ENCODE peak calls at places on chromosome 6, in five cellular contexts. One of them, this sample, is unnamed.

GRCh38 chr6:25660512-25660911 is 8.5 kb downstream of the SCGN start:
- DNase-seq in nephron progenitor cell: no peak
- DNase-seq in head of caudate nucleus: no peak
- DNase-seq in T1000: no peak
- DNase-seq in stimulated activated CD4-positive, alpha-beta T cell treated with anti-CD3 and anti-CD28 coated beads, Interleukin-4, amount 100 ng/mL, for 4 hours: peak
- DNase-seq in this sample: peak

GRCh38 chr6:3678946-3679345 is 72.6 kb downstream of the PXDC1 start:
- DNase-seq in T1000: no peak
- DNase-seq in stimulated activated CD4-positive, alpha-beta T cell treated with anti-CD3 and anti-CD28 coated beads, Interleukin-4, amount 100 ng/mL, for 4 hours: no peak
- DNase-seq in head of caudate nucleus: no peak
- DNase-seq in nephron progenitor cell: no peak
- DNase-seq in this sample: no peak

GRCh38 chr6:119179842-119180241 is 101.4 kb upstream of the FAM184A start:
- DNase-seq in T1000: no peak
- DNase-seq in nephron progenitor cell: no peak
- DNase-seq in head of caudate nucleus: no peak
- DNase-seq in stimulated activated CD4-positive, alpha-beta T cell treated with anti-CD3 and anti-CD28 coated beads, Interleukin-4, amount 100 ng/mL, for 4 hours: no peak
- DNase-seq in this sample: no peak

GRCh38 chr6:85469276-85470022 is 19.6 kb downstream of the NT5E start:
- DNase-seq in stimulated activated CD4-positive, alpha-beta T cell treated with anti-CD3 and anti-CD28 coated beads, Interleukin-4, amount 100 ng/mL, for 4 hours: no peak
- DNase-seq in T1000: no peak
- DNase-seq in nephron progenitor cell: no peak
- DNase-seq in head of caudate nucleus: no peak
- DNase-seq in this sample: no peak

GRCh38 chr6:163585932-163586437 is 171.5 kb downstream of the QKI start:
- DNase-seq in nephron progenitor cell: no peak
- DNase-seq in head of caudate nucleus: no peak
- DNase-seq in T1000: peak
- DNase-seq in stimulated activated CD4-positive, alpha-beta T cell treated with anti-CD3 and anti-CD28 coated beads, Interleukin-4, amount 100 ng/mL, for 4 hours: no peak
- DNase-seq in this sample: peak

GRCh38 chr6:25457519-25457918 is 178.3 kb downstream of the CARMIL1 start:
- DNase-seq in head of caudate nucleus: no peak
- DNase-seq in T1000: no peak
- DNase-seq in nephron progenitor cell: no peak
- DNase-seq in stimulated activated CD4-positive, alpha-beta T cell treated with anti-CD3 and anti-CD28 coated beads, Interleukin-4, amount 100 ng/mL, for 4 hours: no peak
- DNase-seq in this sample: no peak

GRCh38 chr6:37077459-37078296 is 72.2 kb downstream of the FGD2 start:
- DNase-seq in stimulated activated CD4-positive, alpha-beta T cell treated with anti-CD3 and anti-CD28 coated beads, Interleukin-4, amount 100 ng/mL, for 4 hours: no peak
- DNase-seq in head of caudate nucleus: no peak
- DNase-seq in nephron progenitor cell: peak
- DNase-seq in T1000: no peak
- DNase-seq in this sample: peak

GRCh38 chr6:107064579-107065065 is 36.6 kb downstream of the MTRES1 start:
- DNase-seq in head of caudate nucleus: no peak
- DNase-seq in stimulated activated CD4-positive, alpha-beta T cell treated with anti-CD3 and anti-CD28 coated beads, Interleukin-4, amount 100 ng/mL, for 4 hours: no peak
- DNase-seq in T1000: no peak
- DNase-seq in nephron progenitor cell: no peak
- DNase-seq in this sample: peak

GRCh38 chr6:139429559-139430150 is 55.2 kb upstream of the CITED2 start:
- DNase-seq in nephron progenitor cell: no peak
- DNase-seq in T1000: no peak
- DNase-seq in head of caudate nucleus: no peak
- DNase-seq in stimulated activated CD4-positive, alpha-beta T cell treated with anti-CD3 and anti-CD28 coated beads, Interleukin-4, amount 100 ng/mL, for 4 hours: no peak
- DNase-seq in this sample: no peak

GRCh38 chr6:7421066-7421465 is 31.5 kb downstream of the RIOK1 start:
- DNase-seq in head of caudate nucleus: no peak
- DNase-seq in nephron progenitor cell: no peak
- DNase-seq in T1000: no peak
- DNase-seq in stimulated activated CD4-positive, alpha-beta T cell treated with anti-CD3 and anti-CD28 coated beads, Interleukin-4, amount 100 ng/mL, for 4 hours: no peak
- DNase-seq in this sample: no peak

GRCh38 chr6:109117346-109118035 is 22.2 kb downstream of the CEP57L1 start:
- DNase-seq in head of caudate nucleus: no peak
- DNase-seq in T1000: no peak
- DNase-seq in nephron progenitor cell: no peak
- DNase-seq in stimulated activated CD4-positive, alpha-beta T cell treated with anti-CD3 and anti-CD28 coated beads, Interleukin-4, amount 100 ng/mL, for 4 hours: no peak
- DNase-seq in this sample: no peak

GRCh38 chr6:4664117-4664626 is 112.0 kb upstream of the CDYL start:
- DNase-seq in stimulated activated CD4-positive, alpha-beta T cell treated with anti-CD3 and anti-CD28 coated beads, Interleukin-4, amount 100 ng/mL, for 4 hours: no peak
- DNase-seq in T1000: no peak
- DNase-seq in nephron progenitor cell: no peak
- DNase-seq in head of caudate nucleus: peak
- DNase-seq in this sample: peak

GRCh38 chr6:28880894-28881780 is 42.6 kb downstream of the TRIM27 start:
- DNase-seq in head of caudate nucleus: peak
- DNase-seq in stimulated activated CD4-positive, alpha-beta T cell treated with anti-CD3 and anti-CD28 coated beads, Interleukin-4, amount 100 ng/mL, for 4 hours: peak
- DNase-seq in T1000: peak
- DNase-seq in nephron progenitor cell: peak
- DNase-seq in this sample: peak

GRCh38 chr6:126701799-126702198 is 361.9 kb downstream of the CENPW start:
- DNase-seq in T1000: no peak
- DNase-seq in stimulated activated CD4-positive, alpha-beta T cell treated with anti-CD3 and anti-CD28 coated beads, Interleukin-4, amount 100 ng/mL, for 4 hours: no peak
- DNase-seq in head of caudate nucleus: no peak
- DNase-seq in nephron progenitor cell: no peak
- DNase-seq in this sample: no peak

GRCh38 chr6:3654898-3655297 is 96.6 kb downstream of the PXDC1 start:
- DNase-seq in head of caudate nucleus: no peak
- DNase-seq in stimulated activated CD4-positive, alpha-beta T cell treated with anti-CD3 and anti-CD28 coated beads, Interleukin-4, amount 100 ng/mL, for 4 hours: no peak
- DNase-seq in T1000: no peak
- DNase-seq in nephron progenitor cell: no peak
- DNase-seq in this sample: no peak

GRCh38 chr6:3921663-3922062 is 72.5 kb downstream of the FAM50B start:
- DNase-seq in nephron progenitor cell: no peak
- DNase-seq in T1000: no peak
- DNase-seq in head of caudate nucleus: no peak
- DNase-seq in stimulated activated CD4-positive, alpha-beta T cell treated with anti-CD3 and anti-CD28 coated beads, Interleukin-4, amount 100 ng/mL, for 4 hours: no peak
- DNase-seq in this sample: no peak

GRCh38 chr6:149897015-149897697 is 757 bp downstream of the RAET1E start:
- DNase-seq in head of caudate nucleus: no peak
- DNase-seq in stimulated activated CD4-positive, alpha-beta T cell treated with anti-CD3 and anti-CD28 coated beads, Interleukin-4, amount 100 ng/mL, for 4 hours: no peak
- DNase-seq in nephron progenitor cell: no peak
- DNase-seq in T1000: peak
- DNase-seq in this sample: peak

GRCh38 chr6:44044154-44044539 is 83.1 kb downstream of the MRPL14 start:
- DNase-seq in head of caudate nucleus: no peak
- DNase-seq in nephron progenitor cell: no peak
- DNase-seq in T1000: no peak
- DNase-seq in stimulated activated CD4-positive, alpha-beta T cell treated with anti-CD3 and anti-CD28 coated beads, Interleukin-4, amount 100 ng/mL, for 4 hours: no peak
- DNase-seq in this sample: no peak

GRCh38 chr6:159915397-159915796 is 24.6 kb downstream of the MAS1 start:
- DNase-seq in nephron progenitor cell: no peak
- DNase-seq in stimulated activated CD4-positive, alpha-beta T cell treated with anti-CD3 and anti-CD28 coated beads, Interleukin-4, amount 100 ng/mL, for 4 hours: no peak
- DNase-seq in T1000: no peak
- DNase-seq in head of caudate nucleus: no peak
- DNase-seq in this sample: no peak

GRCh38 chr6:81625216-81625615 is 127.3 kb downstream of the TENT5A start:
- DNase-seq in head of caudate nucleus: no peak
- DNase-seq in stimulated activated CD4-positive, alpha-beta T cell treated with anti-CD3 and anti-CD28 coated beads, Interleukin-4, amount 100 ng/mL, for 4 hours: no peak
- DNase-seq in nephron progenitor cell: no peak
- DNase-seq in T1000: no peak
- DNase-seq in this sample: no peak

GRCh38 chr6:44843734-44844133 is 456.2 kb downstream of the CDC5L start:
- DNase-seq in nephron progenitor cell: no peak
- DNase-seq in head of caudate nucleus: no peak
- DNase-seq in stimulated activated CD4-positive, alpha-beta T cell treated with anti-CD3 and anti-CD28 coated beads, Interleukin-4, amount 100 ng/mL, for 4 hours: no peak
- DNase-seq in T1000: no peak
- DNase-seq in this sample: no peak

GRCh38 chr6:167476844-167477595 is 152.1 kb downstream of the TTLL2 start:
- DNase-seq in nephron progenitor cell: no peak
- DNase-seq in stimulated activated CD4-positive, alpha-beta T cell treated with anti-CD3 and anti-CD28 coated beads, Interleukin-4, amount 100 ng/mL, for 4 hours: no peak
- DNase-seq in head of caudate nucleus: no peak
- DNase-seq in T1000: no peak
- DNase-seq in this sample: no peak

GRCh38 chr6:34730006-34730405 is 27.3 kb upstream of the SNRPC start:
- DNase-seq in nephron progenitor cell: no peak
- DNase-seq in T1000: no peak
- DNase-seq in head of caudate nucleus: no peak
- DNase-seq in stimulated activated CD4-positive, alpha-beta T cell treated with anti-CD3 and anti-CD28 coated beads, Interleukin-4, amount 100 ng/mL, for 4 hours: no peak
- DNase-seq in this sample: no peak

GRCh38 chr6:112027942-112028674 is 25.8 kb upstream of the CCN6 start:
- DNase-seq in head of caudate nucleus: no peak
- DNase-seq in stimulated activated CD4-positive, alpha-beta T cell treated with anti-CD3 and anti-CD28 coated beads, Interleukin-4, amount 100 ng/mL, for 4 hours: peak
- DNase-seq in T1000: no peak
- DNase-seq in nephron progenitor cell: no peak
- DNase-seq in this sample: peak

GRCh38 chr6:140871911-140872310 is 1260.8 kb upstream of the GJE1 start:
- DNase-seq in T1000: no peak
- DNase-seq in stimulated activated CD4-positive, alpha-beta T cell treated with anti-CD3 and anti-CD28 coated beads, Interleukin-4, amount 100 ng/mL, for 4 hours: no peak
- DNase-seq in nephron progenitor cell: no peak
- DNase-seq in head of caudate nucleus: no peak
- DNase-seq in this sample: peak

GRCh38 chr6:100382031-100382430 is 82.7 kb downstream of the SIM1 start:
- DNase-seq in stimulated activated CD4-positive, alpha-beta T cell treated with anti-CD3 and anti-CD28 coated beads, Interleukin-4, amount 100 ng/mL, for 4 hours: no peak
- DNase-seq in T1000: no peak
- DNase-seq in nephron progenitor cell: no peak
- DNase-seq in head of caudate nucleus: no peak
- DNase-seq in this sample: peak

GRCh38 chr6:3041606-3042005 is 26.7 kb upstream of the RIPK1 start:
- DNase-seq in head of caudate nucleus: no peak
- DNase-seq in nephron progenitor cell: no peak
- DNase-seq in stimulated activated CD4-positive, alpha-beta T cell treated with anti-CD3 and anti-CD28 coated beads, Interleukin-4, amount 100 ng/mL, for 4 hours: no peak
- DNase-seq in T1000: no peak
- DNase-seq in this sample: no peak

GRCh38 chr6:30687659-30688431 is 1.4 kb upstream of the PPP1R18 start:
- DNase-seq in nephron progenitor cell: no peak
- DNase-seq in head of caudate nucleus: peak
- DNase-seq in T1000: no peak
- DNase-seq in stimulated activated CD4-positive, alpha-beta T cell treated with anti-CD3 and anti-CD28 coated beads, Interleukin-4, amount 100 ng/mL, for 4 hours: no peak
- DNase-seq in this sample: no peak

GRCh38 chr6:145206247-145206907 is 528.9 kb downstream of the EPM2A start:
- DNase-seq in nephron progenitor cell: no peak
- DNase-seq in stimulated activated CD4-positive, alpha-beta T cell treated with anti-CD3 and anti-CD28 coated beads, Interleukin-4, amount 100 ng/mL, for 4 hours: no peak
- DNase-seq in head of caudate nucleus: no peak
- DNase-seq in T1000: peak
- DNase-seq in this sample: peak

GRCh38 chr6:47303861-47304260 is 5.8 kb downstream of the TNFRSF21 start:
- DNase-seq in T1000: no peak
- DNase-seq in head of caudate nucleus: no peak
- DNase-seq in stimulated activated CD4-positive, alpha-beta T cell treated with anti-CD3 and anti-CD28 coated beads, Interleukin-4, amount 100 ng/mL, for 4 hours: no peak
- DNase-seq in nephron progenitor cell: no peak
- DNase-seq in this sample: no peak

GRCh38 chr6:53945765-53946407 is 151.1 kb downstream of the LRRC1 start:
- DNase-seq in head of caudate nucleus: no peak
- DNase-seq in stimulated activated CD4-positive, alpha-beta T cell treated with anti-CD3 and anti-CD28 coated beads, Interleukin-4, amount 100 ng/mL, for 4 hours: no peak
- DNase-seq in nephron progenitor cell: no peak
- DNase-seq in T1000: no peak
- DNase-seq in this sample: no peak